ENCODE peak calls at places on chromosome 20, in five cellular contexts. S is NCI-H1694, T is OCI-LY7, D is EH, B is NCI-H446. Y is an unnamed sample.
A peak's percentile ranks its signal among the peaks of the same experiment; 100 is the strongest.

GRCh38 chr20:21670981-21671380 is 34.5 kb upstream of the PAX1 start:
- DNase-seq in B (no peak), S (no peak), D (no peak), T (no peak), Y (no peak)

GRCh38 chr20:41217422-41217821 is 80.1 kb downstream of the PLCG1 start:
- DNase-seq in B (no peak), S (no peak), T (no peak), D (no peak), Y (no peak)

GRCh38 chr20:62785381-62785780 is 10.9 kb upstream of the MRGBP start:
- DNase-seq in B (no peak), T (no peak), D (no peak), S (no peak), Y (no peak)

GRCh38 chr20:6583134-6583738 is 184.2 kb upstream of the BMP2 start:
- DNase-seq in D (peak; percentile 64), S (peak; percentile 13), T (peak; percentile 32), B (peak; percentile 49), Y (peak; percentile 5)

GRCh38 chr20:46857061-46857831 is 37.4 kb upstream of the EYA2 start:
- DNase-seq in B (no peak), T (no peak), D (no peak), S (no peak), Y (no peak)

GRCh38 chr20:50518270-50518721 is 8.1 kb downstream of the PTPN1 start:
- DNase-seq in T (no peak), S (no peak), B (no peak), D (peak; percentile 74), Y (no peak)

GRCh38 chr20:47551240-47551639 is 49.6 kb downstream of the NCOA3 start:
- DNase-seq in D (no peak), T (no peak), S (no peak), B (no peak), Y (no peak)

GRCh38 chr20:18019068-18019467 is 38.6 kb downstream of the OVOL2 start:
- DNase-seq in D (peak; percentile 27), T (peak; percentile 50), B (peak; percentile 37), S (no peak), Y (no peak)

GRCh38 chr20:50533061-50533460 is 22.9 kb downstream of the PTPN1 start:
- DNase-seq in T (no peak), B (no peak), S (no peak), D (peak; percentile 67), Y (no peak)

GRCh38 chr20:62990306-62990825 is 16.4 kb downstream of the BHLHE23 start:
- DNase-seq in T (no peak), D (no peak), B (no peak), S (no peak), Y (no peak)

GRCh38 chr20:2316847-2317495 is 21.2 kb downstream of the TGM3 start:
- DNase-seq in D (no peak), S (no peak), B (no peak), T (no peak), Y (no peak)

Y was measured in DMS 273 treated with DMSO at 0.1 percent for 48 hours.